ENCODE peak calls at places on chromosomes 3 and 15, in eight cellular contexts. V is GM12878, L is upper lobe of left lung, G is K562, Q is Panc1, P is GM23338, X is HCT116, D is HepG2. Y is an unnamed sample.

GRCh38 chr15:89098281-89098680 is 10.0 kb downstream of the ABHD2 start:
- ATAC-seq in V (no peak), L (no peak), G (no peak), Q (no peak), P (peak), X (no peak), D (no peak), Y (no peak)

GRCh38 chr3:8488436-8488835 is 13.2 kb upstream of the LMCD1 start:
- ATAC-seq in V (no peak), L (peak), G (no peak), Q (no peak), P (no peak), X (peak), D (peak), Y (peak)

GRCh38 chr3:40366203-40367162 is 20.5 kb upstream of the ENTPD3 start:
- ATAC-seq in V (no peak), L (no peak), G (peak), Q (no peak), P (no peak), X (no peak), D (no peak), Y (no peak)

GRCh38 chr3:111087924-111088469 is 16.4 kb downstream of the NECTIN3 start:
- ATAC-seq in V (no peak), L (no peak), G (no peak), Q (no peak), P (peak), X (peak), D (no peak), Y (no peak)

GRCh38 chr3:177491301-177492031 is 294.2 kb upstream of the TBL1XR1 start:
- ATAC-seq in V (no peak), L (peak), G (no peak), Q (peak), P (no peak), X (no peak), D (no peak), Y (peak)

GRCh38 chr15:55245058-55245457 is 44.6 kb downstream of the RAB27A start:
- ATAC-seq in V (no peak), L (no peak), G (no peak), Q (no peak), P (no peak), X (no peak), D (no peak), Y (no peak)

GRCh38 chr15:71080705-71081104 is 34.6 kb upstream of the THSD4 start:
- ATAC-seq in V (no peak), L (peak), G (no peak), Q (no peak), P (no peak), X (no peak), D (no peak), Y (no peak)

GRCh38 chr3:52339612-52340011 is 23.5 kb downstream of the DNAH1 start:
- ATAC-seq in V (peak), L (peak), G (peak), Q (peak), P (peak), X (peak), D (no peak), Y (peak)

GRCh38 chr3:186938716-186939115 is 8.4 kb downstream of the ST6GAL1 start:
- ATAC-seq in V (no peak), L (no peak), G (peak), Q (no peak), P (no peak), X (no peak), D (no peak), Y (no peak)

GRCh38 chr15:56286213-56286612 is 42.5 kb upstream of the RFX7 start:
- ATAC-seq in V (peak), L (no peak), G (peak), Q (no peak), P (peak), X (peak), D (no peak), Y (no peak)

GRCh38 chr3:120661106-120661962 is 20.7 kb downstream of the HGD start:
- ATAC-seq in V (no peak), L (no peak), G (no peak), Q (no peak), P (no peak), X (no peak), D (no peak), Y (no peak)

GRCh38 chr3:131007256-131007655 is 19.4 kb downstream of the ASTE1 start:
- ATAC-seq in V (no peak), L (no peak), G (no peak), Q (no peak), P (no peak), X (no peak), D (no peak), Y (no peak)

GRCh38 chr15:69629631-69630161 is 177.1 kb downstream of the RPLP1 start:
- ATAC-seq in V (peak), L (no peak), G (no peak), Q (no peak), P (no peak), X (no peak), D (no peak), Y (no peak)

GRCh38 chr3:89107461-89108035 is at the start of gene EPHA3:
- ATAC-seq in V (peak), L (peak), G (peak), Q (peak), P (peak), X (no peak), D (peak), Y (peak)

GRCh38 chr3:126261037-126261436 is 80.7 kb upstream of the ALDH1L1 start:
- ATAC-seq in V (no peak), L (peak), G (peak), Q (no peak), P (peak), X (peak), D (peak), Y (peak)

GRCh38 chr15:25674948-25675347 is 188.2 kb downstream of the ATP10A start:
- ATAC-seq in V (no peak), L (no peak), G (no peak), Q (no peak), P (no peak), X (no peak), D (no peak), Y (peak)

GRCh38 chr3:127037423-127037841 is 54.5 kb downstream of the PLXNA1 start:
- ATAC-seq in V (no peak), L (no peak), G (peak), Q (no peak), P (no peak), X (no peak), D (no peak), Y (no peak)

GRCh38 chr3:112471926-112472325 is 27.3 kb downstream of the BTLA start:
- ATAC-seq in V (no peak), L (no peak), G (no peak), Q (no peak), P (no peak), X (no peak), D (no peak), Y (no peak)

GRCh38 chr15:72284781-72285180 is 12.4 kb upstream of the PARP6 start:
- ATAC-seq in V (no peak), L (no peak), G (no peak), Q (no peak), P (no peak), X (no peak), D (no peak), Y (no peak)

GRCh38 chr3:134378384-134378783 is 4.1 kb upstream of the AMOTL2 start:
- ATAC-seq in V (peak), L (no peak), G (peak), Q (no peak), P (peak), X (peak), D (peak), Y (no peak)

GRCh38 chr3:11452988-11453847 is 181.0 kb downstream of the ATG7 start:
- ATAC-seq in V (no peak), L (peak), G (no peak), Q (peak), P (no peak), X (no peak), D (no peak), Y (peak)

GRCh38 chr3:122978569-122978968 is 49.0 kb downstream of the SEMA5B start:
- ATAC-seq in V (no peak), L (no peak), G (no peak), Q (no peak), P (no peak), X (no peak), D (no peak), Y (no peak)

GRCh38 chr3:132342183-132342582 is 25.0 kb downstream of the ACP3 start:
- ATAC-seq in V (no peak), L (no peak), G (no peak), Q (peak), P (peak), X (peak), D (no peak), Y (no peak)

GRCh38 chr3:185927501-185928200 is 10.2 kb downstream of the TRA2B start:
- ATAC-seq in V (peak), L (no peak), G (no peak), Q (no peak), P (no peak), X (no peak), D (peak), Y (no peak)

GRCh38 chr3:69012111-69012835 is 1.2 kb downstream of the EOGT start:
- ATAC-seq in V (no peak), L (peak), G (no peak), Q (no peak), P (peak), X (no peak), D (no peak), Y (no peak)

GRCh38 chr15:89335289-89336041 is 841 bp upstream of the POLG start:
- ATAC-seq in V (peak), L (no peak), G (no peak), Q (no peak), P (peak), X (no peak), D (peak), Y (no peak)

GRCh38 chr15:72809329-72809728 is 25.8 kb upstream of the ADPGK start:
- ATAC-seq in V (no peak), L (peak), G (no peak), Q (no peak), P (no peak), X (no peak), D (no peak), Y (no peak)

GRCh38 chr3:58742239-58742638 is 75.7 kb upstream of the FAM3D start:
- ATAC-seq in V (no peak), L (no peak), G (no peak), Q (no peak), P (no peak), X (no peak), D (no peak), Y (no peak)

GRCh38 chr3:4410174-4410573 is 56.9 kb downstream of the SUMF1 start:
- ATAC-seq in V (peak), L (no peak), G (no peak), Q (no peak), P (no peak), X (no peak), D (no peak), Y (no peak)

GRCh38 chr15:60585743-60586708 is 107.1 kb upstream of the ICE2 start:
- ATAC-seq in V (peak), L (peak), G (peak), Q (peak), P (peak), X (peak), D (peak), Y (peak)

GRCh38 chr3:30400924-30401323 is 205.5 kb upstream of the TGFBR2 start:
- ATAC-seq in V (no peak), L (no peak), G (no peak), Q (no peak), P (no peak), X (no peak), D (peak), Y (no peak)

GRCh38 chr15:35127717-35128116 is 42.6 kb upstream of the NANOGP8 start:
- ATAC-seq in V (no peak), L (no peak), G (no peak), Q (no peak), P (no peak), X (no peak), D (no peak), Y (no peak)

GRCh38 chr3:195701042-195701910 is 19.5 kb upstream of the MUC20 start:
- ATAC-seq in V (no peak), L (no peak), G (no peak), Q (peak), P (no peak), X (no peak), D (no peak), Y (no peak)

GRCh38 chr3:37969601-37970100 is 20.9 kb upstream of the VILL start:
- ATAC-seq in V (no peak), L (no peak), G (no peak), Q (no peak), P (no peak), X (no peak), D (no peak), Y (no peak)

GRCh38 chr3:5190147-5190791 is 2.8 kb downstream of the EDEM1 start:
- ATAC-seq in V (no peak), L (no peak), G (no peak), Q (no peak), P (no peak), X (no peak), D (no peak), Y (no peak)

GRCh38 chr3:71142440-71143161 is 440.9 kb downstream of the FOXP1 start:
- ATAC-seq in V (no peak), L (peak), G (peak), Q (no peak), P (peak), X (no peak), D (peak), Y (no peak)

GRCh38 chr3:33128706-33129105 is 14.9 kb downstream of the CRTAP start:
- ATAC-seq in V (no peak), L (no peak), G (peak), Q (no peak), P (peak), X (peak), D (no peak), Y (peak)

GRCh38 chr15:90037961-90038633 is 37.0 kb downstream of the ZNF710 start:
- ATAC-seq in V (peak), L (no peak), G (peak), Q (no peak), P (no peak), X (no peak), D (no peak), Y (no peak)

GRCh38 chr15:69298354-69298696 is 387 bp upstream of the PAQR5 start:
- ATAC-seq in V (no peak), L (no peak), G (no peak), Q (peak), P (peak), X (no peak), D (peak), Y (no peak)

GRCh38 chr3:54173371-54173770 is 51.0 kb downstream of the CACNA2D3 start:
- ATAC-seq in V (no peak), L (no peak), G (no peak), Q (no peak), P (no peak), X (no peak), D (no peak), Y (no peak)

GRCh38 chr15:74624020-74624602 is 8.5 kb downstream of the CLK3 start:
- ATAC-seq in V (no peak), L (no peak), G (no peak), Q (no peak), P (no peak), X (no peak), D (no peak), Y (no peak)

GRCh38 chr15:74620636-74621545 is 5.3 kb downstream of the CLK3 start:
- ATAC-seq in V (peak), L (peak), G (peak), Q (peak), P (peak), X (peak), D (peak), Y (peak)

GRCh38 chr15:74621546-74621920 is 5.9 kb downstream of the CLK3 start:
- ATAC-seq in V (no peak), L (no peak), G (no peak), Q (no peak), P (no peak), X (no peak), D (no peak), Y (no peak)

GRCh38 chr15:74619916-74620635 is 4.4 kb downstream of the CLK3 start:
- ATAC-seq in V (no peak), L (no peak), G (no peak), Q (no peak), P (no peak), X (no peak), D (no peak), Y (no peak)

DNA sequence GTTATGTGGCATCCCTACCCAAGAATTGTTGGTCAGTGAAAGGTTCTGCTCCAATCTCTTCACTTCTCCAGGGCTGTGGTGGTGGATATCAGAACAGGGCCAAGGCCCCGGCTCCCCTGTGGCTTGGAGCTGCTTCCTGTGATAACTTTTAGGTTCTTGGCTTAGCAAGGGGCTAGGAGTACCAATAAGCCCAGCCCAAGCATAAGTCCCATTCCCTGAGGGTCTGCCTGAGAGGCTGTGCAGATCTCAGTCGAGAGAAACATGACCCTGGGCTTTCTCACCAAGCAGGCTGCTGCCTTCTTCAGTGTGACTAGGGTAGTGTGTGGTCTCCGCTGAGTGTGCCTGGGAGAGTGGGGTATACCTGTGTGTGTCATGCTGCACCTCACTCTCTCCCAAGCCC is 7.1 kb downstream of the CLK3 start:
- ATAC-seq in V (no peak), L (no peak), G (no peak), Q (no peak), P (no peak), X (no peak), D (no peak), Y (no peak)
- TF ChIP-seq POLR2AphosphoS5 in V (no peak), L (no peak), G (no peak), Q (no peak), P (no peak), X (no peak), D (no peak), Y (no peak)

GRCh38 chr15:50137893-50138292 is 18.9 kb upstream of the ATP8B4 start:
- ATAC-seq in V (no peak), L (no peak), G (no peak), Q (no peak), P (no peak), X (peak), D (no peak), Y (no peak)
- TF ChIP-seq CTCF in V (no peak), L (no peak), G (no peak), Q (no peak), P (no peak), X (no peak), D (no peak), Y (no peak)

GRCh38 chr15:43508421-43508820 is 9.0 kb upstream of the MAP1A start:
- ATAC-seq in V (no peak), L (no peak), G (no peak), Q (no peak), P (no peak), X (no peak), D (no peak), Y (no peak)
- H3K4me3 ChIP-seq in V (no peak), L (no peak), G (no peak), Q (no peak), P (no peak), X (no peak), D (no peak), Y (no peak)

GRCh38 chr15:100875495-100875894 is 4.1 kb upstream of the ALDH1A3 start:
- ATAC-seq in V (no peak), L (no peak), G (no peak), Q (no peak), P (no peak), X (no peak), D (no peak), Y (no peak)
- TF ChIP-seq POLR2AphosphoS5 in V (no peak), L (no peak), G (no peak), Q (no peak), P (no peak), X (no peak), D (no peak), Y (no peak)

GRCh38 chr15:32936283-32936918 is 218.6 kb downstream of the GREM1 start:
- ATAC-seq in V (peak), L (peak), G (peak), Q (no peak), P (peak), X (peak), D (peak), Y (no peak)
- TF ChIP-seq CTCF in V (peak), L (no peak), G (peak), Q (peak), P (peak), X (peak), D (peak), Y (peak)

GRCh38 chr15:74621936-74622335 is 6.3 kb downstream of the CLK3 start:
- ATAC-seq in V (no peak), L (no peak), G (peak), Q (no peak), P (peak), X (peak), D (no peak), Y (no peak)
- H3K4me3 ChIP-seq in V (no peak), L (no peak), G (no peak), Q (no peak), P (no peak), X (no peak), D (no peak), Y (no peak)

GRCh38 chr3:99845999-99846398 is 28.3 kb downstream of the CMSS1 start:
- ATAC-seq in V (no peak), L (no peak), G (no peak), Q (no peak), P (no peak), X (no peak), D (no peak), Y (no peak)

GRCh38 chr3:99846472-99846871 is 28.8 kb downstream of the CMSS1 start:
- ATAC-seq in V (no peak), L (peak), G (no peak), Q (no peak), P (no peak), X (no peak), D (no peak), Y (peak)

GRCh38 chr3:99843590-99844260 is 26.1 kb downstream of the CMSS1 start:
- ATAC-seq in V (peak), L (peak), G (peak), Q (peak), P (peak), X (peak), D (peak), Y (peak)

GRCh38 chr3:99842826-99843589 is 25.3 kb downstream of the CMSS1 start:
- ATAC-seq in V (peak), L (peak), G (peak), Q (peak), P (peak), X (peak), D (peak), Y (peak)

GRCh38 chr3:99845335-99845734 is 27.7 kb downstream of the CMSS1 start:
- ATAC-seq in V (no peak), L (peak), G (no peak), Q (no peak), P (no peak), X (no peak), D (no peak), Y (no peak)
- TF ChIP-seq POLR2AphosphoS5 in V (no peak), L (no peak), G (no peak), Q (no peak), P (no peak), X (no peak), D (no peak), Y (no peak)

Y was measured in gastroesophageal sphincter.